ENCODE peak calls at places on chromosomes 1 and 21, in six cellular contexts. I is fibroblast of pulmonary artery; Y is endothelial cell; R is left ventricle myocardium inferior; P is stimulated activated CD4-positive, alpha-beta T cell treated with anti-CD3 and anti-CD28 coated beads, Interleukin-1b, Interleukin-23, amount 100 ng/mL, for 1 hour; C is kidney glomerular epithelial cell. U is an unnamed sample.

GRCh38 chr1:234617135-234617985 is 7.4 kb upstream of the IRF2BP2 start:
- DNase-seq in C (peak; percentile 25), R (no peak), Y (no peak), I (peak; percentile 52), P (no peak), U (no peak)

GRCh38 chr1:25073640-25074270 is 143.7 kb upstream of the RUNX3 start:
- DNase-seq in C (no peak), P (no peak), R (no peak), I (no peak), Y (no peak), U (no peak)

GRCh38 chr1:41664861-41665640 is 180.6 kb upstream of the EDN2 start:
- DNase-seq in C (peak; percentile 63), I (peak; percentile 85), R (no peak), P (no peak), Y (no peak), U (peak; percentile 55)

GRCh38 chr1:183604811-183605210 is 14.6 kb upstream of the NCF2 start:
- DNase-seq in C (no peak), P (no peak), R (no peak), I (no peak), Y (no peak), U (no peak)

GRCh38 chr21:41751621-41752020 is 15.2 kb downstream of the RIPK4 start:
- DNase-seq in I (no peak), P (no peak), R (peak; percentile 4), Y (no peak), C (no peak), U (no peak)

GRCh38 chr1:44884746-44885145 is 41.7 kb upstream of the PTCH2 start:
- DNase-seq in C (no peak), Y (no peak), P (no peak), I (peak; percentile 47), R (peak; percentile 21), U (no peak)

GRCh38 chr1:221315330-221315729 is 426.6 kb downstream of the DUSP10 start:
- DNase-seq in I (peak; percentile 40), Y (no peak), R (no peak), P (no peak), C (peak; percentile 38), U (no peak)

GRCh38 chr1:86776108-86776507 is 71.7 kb downstream of the SH3GLB1 start:
- DNase-seq in R (no peak), C (no peak), P (no peak), Y (no peak), I (peak; percentile 37), U (no peak)

GRCh38 chr1:186139115-186139514 is 235.9 kb downstream of the TPR start:
- DNase-seq in C (no peak), I (no peak), R (no peak), P (no peak), Y (no peak), U (no peak)

GRCh38 chr1:105608713-105609112 is 1447.8 kb upstream of the PRMT6 start:
- DNase-seq in P (no peak), Y (no peak), R (no peak), I (peak; percentile 43), C (peak; percentile 5), U (no peak)

U was measured in RCC 7860.